ENCODE peak calls at places on chromosomes 16 and 17, in eight cellular contexts. Q, X, N, I, K, T, S and H are unnamed samples. For H3K36me3, the result is how much of the 10 kb centered on the place peaks cover.

GRCh38 chr17:80990921-80991644 is 558 bp upstream of the CHMP6 start:
- ATAC-seq in S (no peak), T (peak), X (no peak), N (no peak), I (no peak), Q (peak), K (peak), H (no peak)

GRCh38 chr16:23254338-23254737 is 47.8 kb upstream of the SCNN1B start:
- ATAC-seq in Q (no peak), S (no peak), K (peak), I (no peak), N (no peak), T (no peak), X (no peak), H (no peak)

GRCh38 chr17:70687421-70687820 is 518.1 kb downstream of the KCNJ2 start:
- ATAC-seq in T (peak), I (no peak), K (no peak), S (no peak), N (no peak), X (no peak), Q (peak), H (no peak)

GRCh38 chr16:53973021-53973420 is 269.1 kb downstream of the FTO start:
- ATAC-seq in X (no peak), I (no peak), T (no peak), K (no peak), N (no peak), Q (no peak), S (peak), H (no peak)

GRCh38 chr16:1990336-1991134 is 765 bp downstream of the SYNGR3 start:
- ATAC-seq in Q (no peak), T (no peak), X (peak), N (no peak), I (no peak), K (peak), S (no peak), H (no peak)

GRCh38 chr17:17420035-17420434 is 56.8 kb upstream of the MED9 start:
- ATAC-seq in N (no peak), X (no peak), S (peak), Q (no peak), T (peak), K (no peak), I (peak), H (peak)

GRCh38 chr16:68844211-68844564 is 857 bp downstream of the TANGO6 start:
- ATAC-seq in I (peak), Q (peak), N (no peak), T (no peak), S (peak), X (peak), K (peak), H (no peak)

GRCh38 chr16:14529010-14529669 is 100.9 kb downstream of the PARN start:
- ATAC-seq in X (peak), T (peak), S (peak), K (peak), Q (peak), N (peak), I (peak), H (peak)

GRCh38 chr16:27334192-27334764 is 20.5 kb downstream of the IL4R start:
- ATAC-seq in Q (no peak), I (no peak), X (no peak), K (no peak), S (no peak), T (no peak), N (no peak), H (no peak)

GRCh38 chr17:46818929-46819859 is 702 bp upstream of the WNT3 start:
- ATAC-seq in Q (peak), I (peak), N (peak), S (no peak), K (no peak), X (no peak), T (peak), H (no peak)

GRCh38 chr17:64491995-64492394 is 4.9 kb downstream of the POLG2 start:
- ATAC-seq in T (no peak), X (no peak), Q (no peak), S (no peak), I (no peak), K (no peak), N (no peak), H (no peak)

GRCh38 chr16:58459344-58460218 is 40.4 kb upstream of the NDRG4 start:
- ATAC-seq in S (peak), I (no peak), N (no peak), X (peak), K (peak), T (no peak), Q (peak), H (no peak)

GRCh38 chr17:17120716-17121115 is 78.5 kb downstream of the MPRIP start:
- ATAC-seq in I (peak), X (no peak), Q (no peak), S (no peak), N (peak), T (no peak), K (no peak), H (no peak)

GRCh38 chr17:50853015-50853615 is 13.0 kb downstream of the TOB1 start:
- ATAC-seq in N (no peak), S (no peak), T (no peak), Q (peak), I (no peak), X (no peak), K (no peak), H (no peak)

GRCh38 chr17:40617678-40618240 is 29.9 kb downstream of the SMARCE1 start:
- ATAC-seq in I (no peak), Q (no peak), S (no peak), N (no peak), K (no peak), X (no peak), T (no peak), H (peak)

GRCh38 chr17:45574376-45574775 is 83.9 kb upstream of the PLEKHM1 start:
- ATAC-seq in S (no peak), T (no peak), N (peak), Q (no peak), X (no peak), I (no peak), K (no peak), H (no peak)

GRCh38 chr17:79788989-79789942 is 7.6 kb downstream of the CBX8 start:
- ATAC-seq in I (peak), X (peak), T (peak), S (no peak), N (no peak), K (peak), Q (no peak), H (no peak)

GRCh38 chr17:35041390-35041789 is 22.1 kb downstream of the RFFL start:
- ATAC-seq in K (no peak), T (no peak), Q (no peak), N (no peak), S (no peak), I (no peak), X (peak), H (no peak)

GRCh38 chr17:38852771-38853291 is 690 bp downstream of the RPL23 start:
- ATAC-seq in I (peak), T (peak), Q (peak), X (peak), S (no peak), K (no peak), N (peak), H (no peak)

GRCh38 chr17:17561408-17562144 is 29.9 kb downstream of the PEMT start:
- ATAC-seq in K (no peak), X (no peak), Q (peak), N (no peak), T (peak), I (peak), S (peak), H (peak)

GRCh38 chr17:43393944-43394482 is 4.8 kb upstream of the ARL4D start:
- ATAC-seq in T (peak), S (peak), K (peak), Q (peak), I (peak), N (peak), X (peak), H (peak)

GRCh38 chr16:31513126-31513525 is 4.9 kb upstream of the RUSF1 start:
- ATAC-seq in N (peak), X (no peak), T (no peak), Q (no peak), S (no peak), I (no peak), K (no peak), H (no peak)

GRCh38 chr16:81495321-81496234 is 51.0 kb downstream of the CMIP start:
- ATAC-seq in S (no peak), N (no peak), T (no peak), K (no peak), Q (no peak), X (no peak), I (peak), H (no peak)

GRCh38 chr17:37327341-37328090 is 48.3 kb upstream of the C17orf78 start:
- ATAC-seq in S (peak), I (peak), T (no peak), Q (no peak), N (peak), X (no peak), K (no peak), H (peak)

GRCh38 chr17:5651348-5651747 is 67.0 kb upstream of the NLRP1 start:
- ATAC-seq in Q (no peak), X (no peak), N (no peak), T (no peak), K (no peak), I (no peak), S (no peak), H (no peak)

GRCh38 chr16:54679531-54679930 is 251.1 kb upstream of the IRX5 start:
- ATAC-seq in Q (no peak), S (no peak), I (no peak), K (no peak), T (no peak), N (no peak), X (no peak), H (no peak)

GRCh38 chr16:67364610-67365256 is 28.6 kb downstream of the TPPP3 start:
- ATAC-seq in I (peak), X (no peak), T (no peak), N (no peak), K (no peak), Q (no peak), S (no peak), H (no peak)
- H3K27ac ChIP-seq in I (peak), X (no peak), T (no peak), N (no peak), K (no peak), Q (no peak), S (no peak), H (no peak)

DNA sequence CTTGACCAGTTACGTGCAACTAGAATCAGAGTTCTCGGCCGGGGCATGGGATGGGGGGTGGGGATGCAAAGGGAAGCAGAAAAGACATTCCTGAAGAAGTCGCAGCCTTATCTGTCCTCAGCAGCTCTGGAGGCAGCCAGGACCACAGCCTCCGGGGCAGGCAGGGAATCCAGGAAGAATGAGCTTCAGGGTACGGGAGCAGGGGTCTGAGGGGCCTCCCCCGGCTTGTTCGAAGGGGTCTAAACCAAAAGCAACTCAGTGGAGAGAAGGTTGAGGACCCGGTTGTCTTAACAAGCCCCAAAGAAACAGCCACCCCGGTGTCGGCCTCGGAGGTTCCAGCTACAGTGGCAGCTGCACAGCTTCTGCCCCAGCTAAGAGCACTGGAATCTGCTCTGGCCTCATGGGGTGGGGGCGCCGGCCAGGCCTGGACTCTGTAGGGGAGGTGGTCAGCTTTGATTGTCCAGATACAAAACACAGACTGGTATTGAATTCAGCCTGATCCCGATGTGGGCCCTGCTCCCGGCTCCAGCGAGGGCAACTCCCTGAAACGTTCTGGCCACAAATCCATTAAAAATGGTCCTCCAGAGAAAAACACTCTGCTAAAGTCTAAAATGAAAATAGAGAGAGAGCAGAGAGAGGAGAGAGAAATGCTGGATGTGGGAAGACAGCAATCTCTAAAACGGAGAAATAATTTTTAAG is 7.7 kb downstream of the HOXB4 start:
- ATAC-seq in K (no peak), I (peak), N (peak), T (no peak), S (no peak), Q (peak), X (no peak), H (peak)
- TF ChIP-seq POLR2A in K (no peak), I (no peak), N (peak), T (no peak), S (no peak), Q (no peak), X (no peak), H (no peak)

GRCh38 chr16:69930117-69930776 is 20.9 kb upstream of the CLEC18A start:
- ATAC-seq in X (peak), T (peak), I (peak), K (peak), N (peak), Q (peak), S (peak), H (peak)

GRCh38 chr16:69934044-69934443 is 17.1 kb upstream of the CLEC18A start:
- ATAC-seq in X (no peak), T (no peak), S (no peak), K (no peak), I (no peak), Q (no peak), N (no peak), H (no peak)

GRCh38 chr16:69931631-69932030 is 19.5 kb upstream of the CLEC18A start:
- ATAC-seq in T (no peak), Q (no peak), X (no peak), K (no peak), I (no peak), S (no peak), N (no peak), H (no peak)

GRCh38 chr16:69932691-69933392 is 18.3 kb upstream of the CLEC18A start:
- ATAC-seq in X (no peak), T (no peak), N (no peak), Q (no peak), I (no peak), K (no peak), S (no peak), H (no peak)

DNA sequence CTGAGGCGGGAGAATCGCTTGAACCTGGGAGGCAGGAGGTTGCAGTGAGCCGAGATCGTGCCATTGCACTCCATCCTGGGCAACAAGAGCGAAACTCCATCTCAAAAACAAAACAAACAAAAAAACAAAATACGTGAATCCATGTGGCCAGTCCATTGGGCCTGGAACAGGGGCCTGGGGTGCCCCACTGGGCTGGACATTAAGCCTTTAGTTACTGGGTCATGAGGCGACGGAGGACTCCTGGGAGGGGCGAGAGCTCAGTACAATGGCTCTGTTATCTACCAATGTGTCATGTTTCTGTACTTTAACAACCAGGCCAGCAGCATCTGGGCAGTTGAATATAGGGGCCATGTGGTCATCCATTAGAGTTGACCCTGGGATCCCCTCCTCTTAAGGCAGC is 18.9 kb upstream of the CLEC18A start:
- ATAC-seq in I (no peak), K (no peak), N (no peak), Q (no peak), S (no peak), T (no peak), X (no peak), H (no peak)
- H3K36me3 ChIP-seq in I (half or more), K (under half), N (under half), Q (under half), S (under half), T (under half), X (under half), H (under half)

DNA sequence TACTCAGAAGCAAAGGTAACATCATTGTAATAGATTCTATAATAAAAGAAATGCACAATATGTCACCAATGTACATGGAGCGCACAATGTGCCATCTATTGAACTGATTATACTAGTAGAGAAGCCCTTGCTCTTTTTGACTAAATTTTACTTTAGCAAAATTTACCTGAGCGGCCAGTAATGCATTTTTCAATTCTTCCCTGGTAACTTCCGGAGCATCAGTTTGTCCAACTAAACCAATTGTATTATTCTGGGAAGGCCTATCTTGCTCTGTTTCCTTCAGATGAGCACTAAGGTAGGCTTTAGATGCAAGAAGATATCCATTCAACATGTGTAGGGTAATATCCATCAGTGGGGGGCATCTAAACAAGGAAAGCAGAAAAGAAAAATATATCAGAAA is 8.8 kb upstream of the BRIP1 start:
- ATAC-seq in Q (no peak), K (no peak), S (no peak), T (no peak), X (no peak), I (no peak), N (no peak), H (no peak)
- H3K27ac ChIP-seq in Q (no peak), K (no peak), S (no peak), T (no peak), X (no peak), I (no peak), N (no peak), H (no peak)

DNA sequence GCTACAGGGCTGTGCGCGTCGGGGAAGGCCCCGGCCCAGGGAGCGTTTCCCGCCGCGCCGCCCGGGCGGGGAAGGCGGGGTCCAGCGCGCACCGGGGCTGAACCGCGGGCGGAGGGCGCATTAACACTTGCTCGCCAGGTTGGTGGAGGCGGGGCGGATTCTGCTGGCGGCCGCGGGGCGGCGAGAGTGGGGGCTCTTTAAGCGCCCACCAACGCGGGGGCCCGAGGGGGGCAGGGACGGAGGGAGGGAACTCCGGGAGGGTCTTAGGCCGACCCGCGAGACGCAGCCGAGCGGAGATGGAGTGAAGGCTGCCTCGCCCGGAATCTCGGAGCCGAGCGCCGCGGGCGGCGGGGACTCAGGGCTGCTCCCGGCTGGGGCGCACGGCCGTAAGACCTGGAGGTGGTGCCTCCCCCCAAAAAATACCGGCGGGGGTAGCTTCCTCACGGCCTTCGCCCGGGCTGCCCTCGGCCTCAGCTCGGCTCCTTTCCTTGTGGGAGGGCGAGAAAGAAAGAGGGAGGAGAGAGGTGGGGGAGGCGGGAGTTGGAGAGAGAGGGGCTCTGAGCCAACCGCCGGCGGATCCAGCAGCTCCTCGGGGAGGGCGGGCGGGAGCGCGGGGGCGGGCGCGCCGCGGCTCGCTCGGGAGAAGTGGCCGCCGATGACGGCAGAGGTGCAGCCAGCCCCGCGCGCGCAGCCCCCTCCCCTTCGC is 415 bp upstream of the FOXF1 start:
- ATAC-seq in Q (peak), T (peak), N (peak), X (peak), S (peak), K (peak), I (peak), H (peak)
- TF ChIP-seq POLR2A in Q (no peak), T (no peak), N (peak), X (no peak), S (no peak), K (no peak), I (peak), H (peak)